ENCODE peak calls at places on chromosome 2, in four cellular contexts. A is testis, K is breast epithelium, P is A549. O is an unnamed sample.

GRCh38 chr2:216362730-216363129 is 9.6 kb downstream of the MARCHF4 start:
- DNase-seq in A (no peak), K (no peak), P (no peak), O (peak)

GRCh38 chr2:206798009-206798408 is 32.6 kb downstream of the FASTKD2 start:
- DNase-seq in A (no peak), K (no peak), P (no peak), O (no peak)

GRCh38 chr2:151395509-151396374 is 14.0 kb upstream of the RIF1 start:
- DNase-seq in A (no peak), K (no peak), P (no peak), O (no peak)

GRCh38 chr2:1518891-1519530 is 105.7 kb downstream of the TPO start:
- DNase-seq in A (no peak), K (no peak), P (no peak), O (no peak)

GRCh38 chr2:96945011-96945410 is 41.4 kb downstream of the FAM178B start:
- DNase-seq in A (no peak), K (no peak), P (no peak), O (no peak)

GRCh38 chr2:54479422-54479821 is 23.3 kb downstream of the SPTBN1 start:
- DNase-seq in A (no peak), K (no peak), P (no peak), O (no peak)

GRCh38 chr2:74831693-74832530 is 2.0 kb upstream of the HK2 start:
- DNase-seq in A (no peak), K (no peak), P (peak), O (no peak)

GRCh38 chr2:198441246-198441645 is 636.9 kb downstream of the PLCL1 start:
- DNase-seq in A (no peak), K (no peak), P (no peak), O (no peak)

GRCh38 chr2:161245237-161245505 is 63.1 kb upstream of the PSMD14 start:
- DNase-seq in A (no peak), K (no peak), P (no peak), O (no peak)
- H3K27ac ChIP-seq in A (no peak), K (peak), P (peak), O (peak)

GRCh38 chr2:30216157-30216556 is 15.2 kb upstream of the LBH start:
- DNase-seq in A (no peak), K (no peak), P (no peak), O (no peak)

GRCh38 chr2:30221531-30221930 is 9.8 kb upstream of the LBH start:
- DNase-seq in A (no peak), K (peak), P (no peak), O (no peak)

GRCh38 chr2:30219886-30220478 is 11.4 kb upstream of the LBH start:
- DNase-seq in A (no peak), K (no peak), P (no peak), O (no peak)

GRCh38 chr2:30218814-30219213 is 12.5 kb upstream of the LBH start:
- DNase-seq in A (no peak), K (no peak), P (no peak), O (no peak)

GRCh38 chr2:30217644-30218361 is 13.5 kb upstream of the LBH start:
- DNase-seq in A (no peak), K (peak), P (no peak), O (peak)
- TF ChIP-seq POLR2A in A (no peak), K (no peak), P (no peak), O (peak)

DNA sequence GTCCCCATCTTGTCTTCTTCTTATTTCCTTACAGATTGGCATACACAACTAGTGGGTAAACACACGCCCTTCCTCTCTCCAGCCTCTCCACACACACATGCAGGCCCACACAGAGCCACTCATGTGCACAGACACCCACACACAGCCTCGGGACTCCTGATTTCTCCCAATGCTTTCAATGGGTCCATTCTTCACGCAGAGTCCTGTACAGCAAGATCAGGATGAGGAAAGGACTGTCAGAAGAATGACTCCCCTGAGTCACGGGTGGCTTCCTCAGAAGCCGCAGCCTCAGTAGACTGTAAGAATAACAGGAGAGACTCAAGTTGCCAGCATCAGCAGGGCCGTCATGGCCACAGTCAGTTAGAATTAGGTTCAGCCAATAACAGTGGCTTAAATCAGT is 109.1 kb upstream of the GLI2 start:
- DNase-seq in A (no peak), K (no peak), P (no peak), O (peak)
- H3K27ac ChIP-seq in A (no peak), K (peak), P (no peak), O (peak)

GRCh38 chr2:219158586-219158985 is 2.0 kb downstream of the NHEJ1 start:
- DNase-seq in A (no peak), K (no peak), P (no peak), O (no peak)

GRCh38 chr2:219161097-219161496 is 482 bp upstream of the NHEJ1 start:
- DNase-seq in A (no peak), K (no peak), P (no peak), O (no peak)

GRCh38 chr2:219158025-219158424 is 2.6 kb downstream of the NHEJ1 start:
- DNase-seq in A (no peak), K (no peak), P (no peak), O (no peak)

GRCh38 chr2:219159771-219160185 is 837 bp downstream of the NHEJ1 start:
- DNase-seq in A (no peak), K (no peak), P (no peak), O (no peak)

DNA sequence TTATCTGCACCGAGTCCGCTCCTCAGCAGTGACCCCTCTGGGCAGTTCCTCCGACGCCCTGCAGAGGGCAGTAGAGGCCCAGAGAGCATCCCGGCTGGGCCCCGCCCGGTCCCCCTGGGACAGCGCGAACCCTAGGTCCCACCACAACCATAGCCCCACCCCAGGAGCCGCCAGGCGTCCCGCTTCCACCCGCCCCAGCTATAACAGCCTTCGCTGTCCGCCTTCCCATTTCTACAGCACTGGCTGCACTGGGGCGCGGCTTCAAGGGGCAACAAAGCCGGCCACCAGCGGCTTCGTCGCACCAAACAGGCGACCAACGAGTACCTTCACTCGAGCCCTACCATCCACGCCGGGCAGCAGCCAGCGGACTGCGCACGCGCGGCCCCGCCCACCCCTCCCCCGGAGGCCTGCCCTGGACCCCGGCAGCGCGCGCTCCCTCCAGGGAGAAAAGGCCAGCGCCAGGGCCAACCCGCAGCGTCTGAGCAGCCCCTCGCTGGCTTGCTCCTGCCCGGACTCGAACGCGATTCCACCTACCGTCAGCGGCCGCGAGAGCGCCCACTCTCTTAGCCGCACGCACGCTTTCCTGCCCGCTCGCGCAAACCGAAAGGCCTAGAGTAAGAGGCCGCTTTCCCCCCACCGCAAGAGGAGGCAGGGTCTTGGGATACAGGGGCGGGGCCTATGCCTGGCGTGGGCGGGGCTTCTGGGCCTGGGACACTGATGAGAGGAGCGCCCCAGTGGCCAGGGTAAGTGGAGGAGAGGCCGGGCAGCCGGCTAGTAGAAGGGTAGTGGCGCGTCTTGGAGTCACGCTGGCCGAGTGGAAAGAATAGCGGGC is at the start of gene NHEJ1:
- DNase-seq in A (peak), K (peak), P (peak), O (peak)
- TF ChIP-seq POLR2A in A (no peak), K (no peak), P (peak), O (peak)

GRCh38 chr2:178827111-178827510 is 19.9 kb upstream of the TTN start:
- DNase-seq in A (no peak), K (no peak), P (no peak), O (no peak)

GRCh38 chr2:178819992-178820391 is 12.8 kb upstream of the TTN start:
- DNase-seq in A (no peak), K (no peak), P (no peak), O (no peak)

GRCh38 chr2:178827739-178828487 is 20.7 kb upstream of the TTN start:
- DNase-seq in A (no peak), K (no peak), P (no peak), O (no peak)

GRCh38 chr2:178825183-178825582 is 18.0 kb upstream of the TTN start:
- DNase-seq in A (no peak), K (no peak), P (no peak), O (no peak)

GRCh38 chr2:178824181-178824580 is 17.0 kb upstream of the TTN start:
- DNase-seq in A (no peak), K (no peak), P (no peak), O (no peak)
- H3K27ac ChIP-seq in A (no peak), K (no peak), P (no peak), O (no peak)

DNA sequence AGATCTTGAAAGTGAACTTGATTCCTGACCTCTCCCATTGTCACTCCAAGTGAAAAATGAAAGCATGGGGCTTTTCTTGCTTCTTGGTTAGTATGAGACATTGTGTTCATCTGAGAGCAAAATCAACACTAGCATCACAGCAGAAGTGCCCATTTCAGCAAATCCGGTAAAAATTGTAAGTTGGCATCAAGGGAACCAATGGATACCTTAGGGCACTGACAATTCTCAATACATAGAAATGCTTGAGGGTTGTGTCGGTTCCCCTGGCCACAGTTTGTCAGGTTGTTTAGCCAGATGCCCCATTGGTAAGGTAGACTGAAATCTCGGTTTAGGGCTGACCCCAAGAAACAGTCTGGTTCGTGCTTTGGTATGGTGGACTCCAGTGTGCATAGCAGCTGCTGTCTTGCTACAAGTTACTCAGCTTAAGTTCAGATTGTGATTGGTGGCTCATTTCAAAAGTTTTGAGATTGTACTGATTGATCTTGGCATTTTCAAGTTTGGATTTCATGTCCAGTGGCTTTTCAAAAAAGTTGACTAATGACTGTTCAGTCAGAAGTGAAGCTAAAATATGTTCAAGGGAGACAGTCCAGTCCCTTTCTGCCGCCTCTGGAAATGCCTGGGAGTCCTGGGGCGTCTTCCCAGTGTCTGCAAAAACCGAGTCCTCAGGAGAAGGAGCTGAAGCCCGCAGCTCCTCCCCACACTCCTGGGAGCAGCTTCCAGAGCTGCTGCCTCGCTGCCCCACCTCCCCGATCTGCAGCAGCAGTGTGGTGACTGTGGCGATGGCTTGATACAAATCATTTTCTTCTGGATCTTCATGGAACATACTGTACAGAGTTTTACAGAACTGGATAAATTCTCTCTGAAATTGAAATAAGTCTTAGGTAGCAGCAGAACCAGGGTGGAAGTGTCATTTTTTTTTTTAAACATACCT is 5.6 kb downstream of the RPL31 start:
- DNase-seq in A (no peak), K (no peak), P (no peak), O (peak)
- TF ChIP-seq POLR2A in A (no peak), K (no peak), P (no peak), O (peak)